ENCODE peak calls at places on chromosomes 3 and 15, in nine cellular contexts. One of them, this sample, is unnamed.

GRCh38 chr15:76191539-76192244 is 119.6 kb downstream of the ETFA start:
- DNase-seq in COLO829: no peak
- DNase-seq in stimulated activated CD4-positive, alpha-beta T cell treated with anti-CD3 and anti-CD28 coated beads, Interleukin-1b, Interleukin-23, amount 100 ng/mL, for 24 hours: no peak
- DNase-seq in GM18507: no peak
- DNase-seq in small intestine: no peak
- DNase-seq in NCI-H510A treated with DMSO at 0.1 percent for 48 hours: no peak
- DNase-seq in NCI-H1436: no peak
- DNase-seq in GM13976: no peak
- DNase-seq in WTC11: no peak
- DNase-seq in this sample: no peak

GRCh38 chr15:41474941-41475340 is 18.7 kb upstream of the ITPKA start:
- DNase-seq in COLO829: no peak
- DNase-seq in stimulated activated CD4-positive, alpha-beta T cell treated with anti-CD3 and anti-CD28 coated beads, Interleukin-1b, Interleukin-23, amount 100 ng/mL, for 24 hours: no peak
- DNase-seq in GM18507: no peak
- DNase-seq in small intestine: peak
- DNase-seq in NCI-H510A treated with DMSO at 0.1 percent for 48 hours: no peak
- DNase-seq in NCI-H1436: no peak
- DNase-seq in GM13976: no peak
- DNase-seq in WTC11: no peak
- DNase-seq in this sample: no peak

GRCh38 chr3:52769786-52770445 is 824 bp downstream of the NEK4 start:
- DNase-seq in COLO829: no peak
- DNase-seq in stimulated activated CD4-positive, alpha-beta T cell treated with anti-CD3 and anti-CD28 coated beads, Interleukin-1b, Interleukin-23, amount 100 ng/mL, for 24 hours: no peak
- DNase-seq in GM18507: no peak
- DNase-seq in small intestine: peak
- DNase-seq in NCI-H510A treated with DMSO at 0.1 percent for 48 hours: no peak
- DNase-seq in NCI-H1436: no peak
- DNase-seq in GM13976: no peak
- DNase-seq in WTC11: no peak
- DNase-seq in this sample: no peak

GRCh38 chr3:183924956-183925355 is 40.3 kb upstream of the PARL start:
- DNase-seq in COLO829: no peak
- DNase-seq in stimulated activated CD4-positive, alpha-beta T cell treated with anti-CD3 and anti-CD28 coated beads, Interleukin-1b, Interleukin-23, amount 100 ng/mL, for 24 hours: no peak
- DNase-seq in GM18507: no peak
- DNase-seq in small intestine: peak
- DNase-seq in NCI-H510A treated with DMSO at 0.1 percent for 48 hours: no peak
- DNase-seq in NCI-H1436: peak
- DNase-seq in GM13976: no peak
- DNase-seq in WTC11: no peak
- DNase-seq in this sample: no peak

GRCh38 chr3:126743350-126743749 is 39.3 kb downstream of the CHCHD6 start:
- DNase-seq in COLO829: no peak
- DNase-seq in stimulated activated CD4-positive, alpha-beta T cell treated with anti-CD3 and anti-CD28 coated beads, Interleukin-1b, Interleukin-23, amount 100 ng/mL, for 24 hours: no peak
- DNase-seq in GM18507: no peak
- DNase-seq in small intestine: no peak
- DNase-seq in NCI-H510A treated with DMSO at 0.1 percent for 48 hours: no peak
- DNase-seq in NCI-H1436: no peak
- DNase-seq in GM13976: no peak
- DNase-seq in WTC11: no peak
- DNase-seq in this sample: no peak

GRCh38 chr3:194575484-194576210 is 57.6 kb downstream of the TMEM44 start:
- DNase-seq in COLO829: no peak
- DNase-seq in stimulated activated CD4-positive, alpha-beta T cell treated with anti-CD3 and anti-CD28 coated beads, Interleukin-1b, Interleukin-23, amount 100 ng/mL, for 24 hours: no peak
- DNase-seq in GM18507: no peak
- DNase-seq in small intestine: no peak
- DNase-seq in NCI-H510A treated with DMSO at 0.1 percent for 48 hours: no peak
- DNase-seq in NCI-H1436: no peak
- DNase-seq in GM13976: no peak
- DNase-seq in WTC11: peak
- DNase-seq in this sample: no peak

GRCh38 chr3:20537234-20537633 is 351.2 kb upstream of the SGO1 start:
- DNase-seq in COLO829: no peak
- DNase-seq in stimulated activated CD4-positive, alpha-beta T cell treated with anti-CD3 and anti-CD28 coated beads, Interleukin-1b, Interleukin-23, amount 100 ng/mL, for 24 hours: no peak
- DNase-seq in GM18507: no peak
- DNase-seq in small intestine: no peak
- DNase-seq in NCI-H510A treated with DMSO at 0.1 percent for 48 hours: no peak
- DNase-seq in NCI-H1436: no peak
- DNase-seq in GM13976: no peak
- DNase-seq in WTC11: no peak
- DNase-seq in this sample: no peak

GRCh38 chr15:67782592-67782991 is 42.7 kb upstream of the SKOR1 start:
- DNase-seq in COLO829: no peak
- DNase-seq in stimulated activated CD4-positive, alpha-beta T cell treated with anti-CD3 and anti-CD28 coated beads, Interleukin-1b, Interleukin-23, amount 100 ng/mL, for 24 hours: no peak
- DNase-seq in GM18507: no peak
- DNase-seq in small intestine: no peak
- DNase-seq in NCI-H510A treated with DMSO at 0.1 percent for 48 hours: no peak
- DNase-seq in NCI-H1436: no peak
- DNase-seq in GM13976: no peak
- DNase-seq in WTC11: no peak
- DNase-seq in this sample: no peak

GRCh38 chr3:69385723-69386483 is at the start of gene FRMD4B:
- DNase-seq in COLO829: no peak
- DNase-seq in stimulated activated CD4-positive, alpha-beta T cell treated with anti-CD3 and anti-CD28 coated beads, Interleukin-1b, Interleukin-23, amount 100 ng/mL, for 24 hours: peak
- DNase-seq in GM18507: no peak
- DNase-seq in small intestine: peak
- DNase-seq in NCI-H510A treated with DMSO at 0.1 percent for 48 hours: peak
- DNase-seq in NCI-H1436: no peak
- DNase-seq in GM13976: peak
- DNase-seq in WTC11: peak
- DNase-seq in this sample: no peak

This sample was measured in HuH-7.